ENCODE peak calls at places on chromosomes 16 and 17, in eight cellular contexts. X is WTC11, S is GM12878, P is HCT116, H is SK-N-SH, A is H1, J is A549, M is HepG2. Q is an unnamed sample.

GRCh38 chr17:330993-331701 is 21.5 kb downstream of the RPH3AL start:
- DNase-seq in P (no peak), M (no peak), H (no peak), S (no peak), J (no peak), A (no peak), X (no peak), Q (no peak)

GRCh38 chr16:30731411-30731810 is 16.8 kb upstream of the PHKG2 start:
- DNase-seq in X (no peak), A (no peak), S (no peak), J (no peak), P (no peak), M (no peak), H (no peak), Q (no peak)

GRCh38 chr17:33106525-33107162 is 115.0 kb downstream of the SPACA3 start:
- DNase-seq in P (no peak), J (no peak), M (no peak), X (no peak), S (no peak), H (no peak), A (no peak), Q (no peak)

GRCh38 chr16:86714166-86714565 is 135.8 kb downstream of the FOXL1 start:
- DNase-seq in J (no peak), M (no peak), A (no peak), X (no peak), S (no peak), P (no peak), H (no peak), Q (peak)

GRCh38 chr17:35238817-35239216 is 4.1 kb upstream of the SLFN5 start:
- DNase-seq in A (no peak), J (peak), X (no peak), M (no peak), S (no peak), P (no peak), H (no peak), Q (no peak)

GRCh38 chr17:81298325-81298990 is 3.4 kb upstream of the SLC38A10 start:
- DNase-seq in A (no peak), X (no peak), S (no peak), H (no peak), M (peak), J (no peak), P (no peak), Q (no peak)

GRCh38 chr17:6938637-6939036 is 57.2 kb upstream of the ALOX12 start:
- DNase-seq in J (no peak), H (no peak), P (no peak), A (no peak), M (no peak), X (no peak), S (peak), Q (peak)

GRCh38 chr16:16828913-16829398 is 450.0 kb downstream of the NPIPA7 start:
- DNase-seq in H (no peak), M (no peak), P (no peak), X (no peak), A (peak), S (no peak), J (no peak), Q (peak)

GRCh38 chr17:17507465-17508011 is 11.3 kb upstream of the RASD1 start:
- DNase-seq in H (no peak), A (no peak), M (no peak), P (no peak), S (no peak), X (no peak), J (no peak), Q (no peak)

GRCh38 chr16:67399218-67399733 is 6.0 kb upstream of the TPPP3 start:
- DNase-seq in S (no peak), M (no peak), A (peak), J (peak), X (peak), P (no peak), H (peak), Q (peak)

GRCh38 chr17:28407130-28407973 is 1.3 kb upstream of the SLC46A1 start:
- DNase-seq in J (no peak), A (peak), M (no peak), P (no peak), H (no peak), X (peak), S (no peak), Q (no peak)

GRCh38 chr17:77476920-77477805 is 336.4 kb downstream of the SEC14L1 start:
- DNase-seq in P (no peak), M (no peak), J (no peak), S (no peak), A (no peak), X (no peak), H (peak), Q (no peak)

GRCh38 chr17:73307130-73307529 is 4.7 kb downstream of the CDC42EP4 start:
- DNase-seq in S (no peak), M (no peak), P (no peak), J (no peak), H (no peak), X (no peak), A (no peak), Q (no peak)

GRCh38 chr17:58005728-58006562 is 1.1 kb downstream of the SRSF1 start:
- DNase-seq in M (no peak), S (no peak), H (no peak), P (no peak), X (no peak), J (no peak), A (no peak), Q (no peak)

GRCh38 chr17:6241996-6242395 is 171.8 kb downstream of the WSCD1 start:
- DNase-seq in H (no peak), J (no peak), S (no peak), P (no peak), X (no peak), M (no peak), A (no peak), Q (no peak)

GRCh38 chr17:75386430-75386829 is 19.0 kb downstream of the GRB2 start:
- DNase-seq in M (no peak), J (no peak), H (no peak), P (no peak), X (no peak), A (no peak), S (no peak), Q (peak)

GRCh38 chr17:77927777-77928518 is 30.6 kb upstream of the TNRC6C start:
- DNase-seq in J (no peak), A (no peak), M (no peak), S (no peak), P (no peak), H (peak), X (no peak), Q (no peak)

GRCh38 chr17:58918072-58918471 is 162.4 kb downstream of the PPM1E start:
- DNase-seq in X (no peak), S (no peak), P (no peak), J (no peak), M (no peak), A (no peak), H (no peak), Q (no peak)

GRCh38 chr16:82639666-82640336 is 13.0 kb downstream of the CDH13 start:
- DNase-seq in P (peak), A (peak), J (peak), H (peak), S (no peak), X (peak), M (peak), Q (peak)

GRCh38 chr17:9307313-9307998 is 268.2 kb downstream of the STX8 start:
- DNase-seq in X (no peak), J (no peak), A (no peak), S (no peak), M (no peak), P (no peak), H (no peak), Q (no peak)

GRCh38 chr17:55735784-55736405 is 13.2 kb upstream of the TMEM100 start:
- DNase-seq in S (no peak), J (peak), M (peak), H (peak), X (peak), A (no peak), P (peak), Q (peak)

GRCh38 chr16:48082516-48082915 is 73.3 kb downstream of the ABCC12 start:
- DNase-seq in M (no peak), J (no peak), A (no peak), S (no peak), H (no peak), X (no peak), P (no peak), Q (no peak)

GRCh38 chr16:57383276-57384247 is 11.3 kb downstream of the CX3CL1 start:
- DNase-seq in M (peak), P (no peak), X (no peak), H (no peak), A (no peak), J (no peak), S (no peak), Q (peak)

GRCh38 chr16:1461146-1461545 is 13.7 kb downstream of the CLCN7 start:
- DNase-seq in X (no peak), A (no peak), P (no peak), S (no peak), H (no peak), J (no peak), M (no peak), Q (no peak)

GRCh38 chr17:69448431-69449102 is 34.1 kb downstream of the MAP2K6 start:
- DNase-seq in H (peak), X (peak), M (no peak), P (no peak), A (peak), S (no peak), J (no peak), Q (no peak)

GRCh38 chr16:51440096-51440495 is 289.0 kb upstream of the SALL1 start:
- DNase-seq in H (no peak), P (no peak), X (no peak), A (no peak), J (no peak), M (no peak), S (no peak), Q (no peak)

GRCh38 chr16:82358601-82359221 is 188.7 kb upstream of the MPHOSPH6 start:
- DNase-seq in A (no peak), S (no peak), M (no peak), P (no peak), X (no peak), H (no peak), J (no peak), Q (no peak)

GRCh38 chr17:6170349-6170748 is 100.2 kb downstream of the WSCD1 start:
- DNase-seq in S (no peak), P (no peak), M (no peak), J (no peak), H (no peak), A (no peak), X (no peak), Q (no peak)

GRCh38 chr17:22512057-22512456 is 819.7 kb downstream of the KCNJ18 start:
- DNase-seq in X (no peak), H (no peak), A (no peak), S (no peak), J (no peak), M (no peak), P (no peak), Q (no peak)

GRCh38 chr17:76384222-76384986 is at the start of gene SPHK1:
- DNase-seq in M (peak), S (no peak), J (peak), A (peak), X (peak), H (peak), P (peak), Q (peak)

GRCh38 chr17:13346081-13346533 is 255.6 kb downstream of the HS3ST3A1 start:
- DNase-seq in S (no peak), M (no peak), J (no peak), P (no peak), H (no peak), X (peak), A (no peak), Q (peak)

GRCh38 chr17:56781944-56782737 is 51.6 kb downstream of the C17orf67 start:
- DNase-seq in X (no peak), P (no peak), M (no peak), H (no peak), S (no peak), A (no peak), J (no peak), Q (no peak)

GRCh38 chr17:79685121-79685520 is 45.6 kb upstream of the ENPP7 start:
- DNase-seq in J (no peak), M (no peak), X (no peak), A (no peak), H (no peak), S (no peak), P (no peak), Q (no peak)

GRCh38 chr17:29179232-29180036 is 764 bp downstream of the MYO18A start:
- DNase-seq in P (no peak), J (peak), H (peak), M (peak), A (peak), X (peak), S (no peak), Q (no peak)

GRCh38 chr16:12141073-12141472 is 164.5 kb downstream of the SNX29 start:
- DNase-seq in J (no peak), A (no peak), M (no peak), H (no peak), P (no peak), S (no peak), X (no peak), Q (no peak)

GRCh38 chr17:77210946-77211541 is 70.3 kb downstream of the SEC14L1 start:
- DNase-seq in J (no peak), H (no peak), P (no peak), X (no peak), M (no peak), S (no peak), A (no peak), Q (no peak)

DNA sequence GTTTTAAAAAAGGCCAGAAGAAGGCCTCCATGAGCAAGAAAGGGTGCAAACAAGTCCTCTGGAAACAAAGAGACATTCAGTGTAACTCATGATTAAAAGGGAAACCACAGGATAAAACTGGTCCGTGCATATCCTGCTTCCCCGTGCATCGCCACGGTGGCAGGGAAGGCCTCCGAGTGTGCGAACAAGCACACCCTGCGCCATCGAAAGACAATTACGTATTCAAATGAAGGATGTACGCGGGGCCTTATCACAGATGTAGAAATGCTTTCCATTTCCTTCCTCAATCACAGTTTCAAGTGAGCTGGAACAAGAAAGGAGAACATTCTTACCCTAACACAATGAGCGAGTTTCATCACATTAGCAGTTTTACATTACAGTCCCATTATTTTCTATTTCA is 48.3 kb downstream of the TOX3 start:
- DNase-seq in X (peak), S (no peak), J (no peak), P (no peak), A (no peak), H (no peak), M (no peak), Q (no peak)
- TF ChIP-seq MAX in X (no peak), S (no peak), J (no peak), P (no peak), A (no peak), H (no peak), M (no peak), Q (no peak)

GRCh38 chr17:61583242-61583641 is 7.8 kb downstream of the NACA2 start:
- DNase-seq in P (peak), H (peak), A (no peak), X (no peak), M (peak), S (no peak), J (peak), Q (peak)
- TF ChIP-seq MAX in P (peak), H (no peak), A (no peak), X (no peak), M (no peak), S (no peak), J (no peak), Q (no peak)

GRCh38 chr16:89473791-89474414 is 16.5 kb downstream of the ANKRD11 start:
- DNase-seq in J (no peak), X (no peak), H (no peak), S (no peak), P (no peak), A (no peak), M (no peak), Q (peak)

GRCh38 chr16:89476811-89477261 is 13.5 kb downstream of the ANKRD11 start:
- DNase-seq in A (no peak), H (no peak), S (peak), X (no peak), J (no peak), M (no peak), P (no peak), Q (peak)

GRCh38 chr16:89478576-89479221 is 11.7 kb downstream of the ANKRD11 start:
- DNase-seq in X (no peak), A (no peak), H (no peak), M (peak), S (no peak), P (no peak), J (no peak), Q (no peak)

GRCh38 chr16:89475144-89475543 is 15.2 kb downstream of the ANKRD11 start:
- DNase-seq in J (no peak), A (no peak), P (no peak), S (no peak), H (no peak), X (no peak), M (no peak), Q (no peak)

DNA sequence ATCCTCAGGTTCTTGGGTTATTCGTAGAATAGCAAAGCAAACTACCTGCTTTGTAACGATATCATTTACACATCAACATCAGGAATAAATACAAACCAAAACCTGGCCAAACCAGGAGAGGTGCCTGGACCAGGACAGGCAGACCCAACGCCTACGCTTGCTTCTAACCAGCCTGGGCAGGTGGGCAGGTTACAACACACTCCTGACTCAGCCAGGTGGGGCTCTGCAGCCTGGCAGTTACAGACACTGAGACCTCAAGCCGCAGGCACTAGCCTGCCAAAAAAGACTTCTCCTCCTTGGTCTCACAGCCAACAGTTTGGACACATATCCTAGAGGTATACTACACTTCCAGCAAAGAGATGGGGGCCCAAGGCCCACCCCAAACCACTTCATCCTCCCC is 14.0 kb downstream of the ANKRD11 start:
- DNase-seq in M (no peak), A (no peak), J (no peak), S (no peak), P (no peak), H (no peak), X (no peak), Q (no peak)
- TF ChIP-seq MAX in M (no peak), A (no peak), J (no peak), S (no peak), P (no peak), H (no peak), X (no peak), Q (no peak)

DNA sequence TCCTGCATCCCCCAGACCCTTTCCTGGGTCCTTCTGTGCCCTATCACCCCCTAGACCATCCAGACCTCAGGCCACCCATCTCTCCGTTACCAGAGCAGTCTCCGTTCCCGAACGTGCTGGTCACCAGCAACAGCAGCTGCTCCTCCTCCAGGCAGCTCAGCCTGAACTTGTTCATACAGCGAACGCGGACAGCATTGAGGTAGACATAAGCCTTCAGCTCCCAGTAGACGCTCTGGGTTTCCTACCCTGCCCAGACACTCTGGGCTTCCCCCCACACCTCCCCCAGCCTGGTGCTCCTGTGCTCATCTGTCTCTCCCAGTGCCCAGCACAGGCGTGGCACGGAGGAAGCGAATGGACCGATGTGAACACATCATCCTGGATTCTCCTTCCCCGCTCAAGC is 41.6 kb upstream of the RNFT1 start:
- DNase-seq in P (no peak), J (no peak), S (no peak), M (no peak), X (no peak), H (peak), A (no peak), Q (no peak)
- TF ChIP-seq MAX in P (no peak), J (no peak), S (no peak), M (no peak), X (no peak), H (no peak), A (no peak), Q (no peak)

Q was measured in NB4.